ENCODE peak calls at places on chromosomes 5 and 9, in ten cellular contexts. One of them, this sample, is unnamed.

GRCh38 chr9:87088621-87089020 is 141.3 kb upstream of the GAS1 start:
- DNase-seq in AG09319: no peak
- DNase-seq in CD8-positive, alpha-beta memory T cell: no peak
- DNase-seq in globus pallidus: peak; percentile 57
- DNase-seq in T-helper 9 cell: no peak
- DNase-seq in T47D: no peak
- DNase-seq in stimulated activated CD4-positive, alpha-beta T cell treated with anti-CD3 and anti-CD28 coated beads, Interleukin-12 subunit alpha, Interleukin-12 subunit beta, amount 100 ng/mL, for 48 hours: no peak
- DNase-seq in CD4-positive, CD25-positive, alpha-beta regulatory T cell: no peak
- DNase-seq in KG1: no peak
- DNase-seq in heart right ventricle: no peak
- DNase-seq in this sample: no peak

GRCh38 chr9:98372077-98372812 is 116.8 kb upstream of the TBC1D2 start:
- DNase-seq in AG09319: no peak
- DNase-seq in CD8-positive, alpha-beta memory T cell: no peak
- DNase-seq in globus pallidus: peak; percentile 48
- DNase-seq in T-helper 9 cell: no peak
- DNase-seq in T47D: no peak
- DNase-seq in stimulated activated CD4-positive, alpha-beta T cell treated with anti-CD3 and anti-CD28 coated beads, Interleukin-12 subunit alpha, Interleukin-12 subunit beta, amount 100 ng/mL, for 48 hours: no peak
- DNase-seq in CD4-positive, CD25-positive, alpha-beta regulatory T cell: no peak
- DNase-seq in KG1: no peak
- DNase-seq in heart right ventricle: no peak
- DNase-seq in this sample: no peak

GRCh38 chr5:55345327-55345726 is 37.5 kb downstream of the MTREX start:
- DNase-seq in AG09319: no peak
- DNase-seq in CD8-positive, alpha-beta memory T cell: no peak
- DNase-seq in globus pallidus: no peak
- DNase-seq in T-helper 9 cell: no peak
- DNase-seq in T47D: no peak
- DNase-seq in stimulated activated CD4-positive, alpha-beta T cell treated with anti-CD3 and anti-CD28 coated beads, Interleukin-12 subunit alpha, Interleukin-12 subunit beta, amount 100 ng/mL, for 48 hours: no peak
- DNase-seq in CD4-positive, CD25-positive, alpha-beta regulatory T cell: no peak
- DNase-seq in KG1: no peak
- DNase-seq in heart right ventricle: no peak
- DNase-seq in this sample: no peak

GRCh38 chr5:15506146-15506545 is 6.2 kb downstream of the FBXL7 start:
- DNase-seq in AG09319: no peak
- DNase-seq in CD8-positive, alpha-beta memory T cell: no peak
- DNase-seq in globus pallidus: no peak
- DNase-seq in T-helper 9 cell: no peak
- DNase-seq in T47D: no peak
- DNase-seq in stimulated activated CD4-positive, alpha-beta T cell treated with anti-CD3 and anti-CD28 coated beads, Interleukin-12 subunit alpha, Interleukin-12 subunit beta, amount 100 ng/mL, for 48 hours: no peak
- DNase-seq in CD4-positive, CD25-positive, alpha-beta regulatory T cell: no peak
- DNase-seq in KG1: no peak
- DNase-seq in heart right ventricle: no peak
- DNase-seq in this sample: no peak

GRCh38 chr9:132547436-132547835 is 35.0 kb upstream of the BARHL1 start:
- DNase-seq in AG09319: no peak
- DNase-seq in CD8-positive, alpha-beta memory T cell: no peak
- DNase-seq in globus pallidus: no peak
- DNase-seq in T-helper 9 cell: no peak
- DNase-seq in T47D: no peak
- DNase-seq in stimulated activated CD4-positive, alpha-beta T cell treated with anti-CD3 and anti-CD28 coated beads, Interleukin-12 subunit alpha, Interleukin-12 subunit beta, amount 100 ng/mL, for 48 hours: no peak
- DNase-seq in CD4-positive, CD25-positive, alpha-beta regulatory T cell: no peak
- DNase-seq in KG1: no peak
- DNase-seq in heart right ventricle: no peak
- DNase-seq in this sample: no peak

GRCh38 chr5:180117378-180117725 is 45.8 kb upstream of the RNF130 start:
- DNase-seq in AG09319: no peak
- DNase-seq in CD8-positive, alpha-beta memory T cell: no peak
- DNase-seq in globus pallidus: no peak
- DNase-seq in T-helper 9 cell: no peak
- DNase-seq in T47D: no peak
- DNase-seq in stimulated activated CD4-positive, alpha-beta T cell treated with anti-CD3 and anti-CD28 coated beads, Interleukin-12 subunit alpha, Interleukin-12 subunit beta, amount 100 ng/mL, for 48 hours: no peak
- DNase-seq in CD4-positive, CD25-positive, alpha-beta regulatory T cell: no peak
- DNase-seq in KG1: no peak
- DNase-seq in heart right ventricle: no peak
- DNase-seq in this sample: no peak

GRCh38 chr5:125026900-125027731 is 280.7 kb upstream of the ZNF608 start:
- DNase-seq in AG09319: no peak
- DNase-seq in CD8-positive, alpha-beta memory T cell: no peak
- DNase-seq in globus pallidus: no peak
- DNase-seq in T-helper 9 cell: no peak
- DNase-seq in T47D: no peak
- DNase-seq in stimulated activated CD4-positive, alpha-beta T cell treated with anti-CD3 and anti-CD28 coated beads, Interleukin-12 subunit alpha, Interleukin-12 subunit beta, amount 100 ng/mL, for 48 hours: no peak
- DNase-seq in CD4-positive, CD25-positive, alpha-beta regulatory T cell: no peak
- DNase-seq in KG1: no peak
- DNase-seq in heart right ventricle: no peak
- DNase-seq in this sample: no peak

GRCh38 chr9:38004809-38005560 is 64.0 kb downstream of the SHB start:
- DNase-seq in AG09319: no peak
- DNase-seq in CD8-positive, alpha-beta memory T cell: no peak
- DNase-seq in globus pallidus: no peak
- DNase-seq in T-helper 9 cell: no peak
- DNase-seq in T47D: no peak
- DNase-seq in stimulated activated CD4-positive, alpha-beta T cell treated with anti-CD3 and anti-CD28 coated beads, Interleukin-12 subunit alpha, Interleukin-12 subunit beta, amount 100 ng/mL, for 48 hours: no peak
- DNase-seq in CD4-positive, CD25-positive, alpha-beta regulatory T cell: no peak
- DNase-seq in KG1: no peak
- DNase-seq in heart right ventricle: no peak
- DNase-seq in this sample: no peak

GRCh38 chr9:34554211-34555001 is 31.6 kb upstream of the ENHO start:
- DNase-seq in AG09319: no peak
- DNase-seq in CD8-positive, alpha-beta memory T cell: no peak
- DNase-seq in globus pallidus: no peak
- DNase-seq in T-helper 9 cell: no peak
- DNase-seq in T47D: no peak
- DNase-seq in stimulated activated CD4-positive, alpha-beta T cell treated with anti-CD3 and anti-CD28 coated beads, Interleukin-12 subunit alpha, Interleukin-12 subunit beta, amount 100 ng/mL, for 48 hours: no peak
- DNase-seq in CD4-positive, CD25-positive, alpha-beta regulatory T cell: no peak
- DNase-seq in KG1: no peak
- DNase-seq in heart right ventricle: no peak
- DNase-seq in this sample: no peak

GRCh38 chr5:144198386-144198785 is 27.7 kb downstream of the KCTD16 start:
- DNase-seq in AG09319: no peak
- DNase-seq in CD8-positive, alpha-beta memory T cell: no peak
- DNase-seq in globus pallidus: no peak
- DNase-seq in T-helper 9 cell: no peak
- DNase-seq in T47D: no peak
- DNase-seq in stimulated activated CD4-positive, alpha-beta T cell treated with anti-CD3 and anti-CD28 coated beads, Interleukin-12 subunit alpha, Interleukin-12 subunit beta, amount 100 ng/mL, for 48 hours: no peak
- DNase-seq in CD4-positive, CD25-positive, alpha-beta regulatory T cell: no peak
- DNase-seq in KG1: no peak
- DNase-seq in heart right ventricle: no peak
- DNase-seq in this sample: no peak

GRCh38 chr5:100772548-100772947 is 130.5 kb downstream of the ST8SIA4 start:
- DNase-seq in AG09319: no peak
- DNase-seq in CD8-positive, alpha-beta memory T cell: no peak
- DNase-seq in globus pallidus: no peak
- DNase-seq in T-helper 9 cell: no peak
- DNase-seq in T47D: no peak
- DNase-seq in stimulated activated CD4-positive, alpha-beta T cell treated with anti-CD3 and anti-CD28 coated beads, Interleukin-12 subunit alpha, Interleukin-12 subunit beta, amount 100 ng/mL, for 48 hours: no peak
- DNase-seq in CD4-positive, CD25-positive, alpha-beta regulatory T cell: no peak
- DNase-seq in KG1: no peak
- DNase-seq in heart right ventricle: no peak
- DNase-seq in this sample: no peak

GRCh38 chr5:152246401-152246800 is 158.7 kb downstream of the NMUR2 start:
- DNase-seq in AG09319: no peak
- DNase-seq in CD8-positive, alpha-beta memory T cell: no peak
- DNase-seq in globus pallidus: no peak
- DNase-seq in T-helper 9 cell: no peak
- DNase-seq in T47D: peak; percentile 37
- DNase-seq in stimulated activated CD4-positive, alpha-beta T cell treated with anti-CD3 and anti-CD28 coated beads, Interleukin-12 subunit alpha, Interleukin-12 subunit beta, amount 100 ng/mL, for 48 hours: no peak
- DNase-seq in CD4-positive, CD25-positive, alpha-beta regulatory T cell: peak; percentile 1
- DNase-seq in KG1: no peak
- DNase-seq in heart right ventricle: peak; percentile 14
- DNase-seq in this sample: no peak

GRCh38 chr5:76679231-76679630 is 36.7 kb upstream of the F2R start:
- DNase-seq in AG09319: no peak
- DNase-seq in CD8-positive, alpha-beta memory T cell: no peak
- DNase-seq in globus pallidus: no peak
- DNase-seq in T-helper 9 cell: no peak
- DNase-seq in T47D: no peak
- DNase-seq in stimulated activated CD4-positive, alpha-beta T cell treated with anti-CD3 and anti-CD28 coated beads, Interleukin-12 subunit alpha, Interleukin-12 subunit beta, amount 100 ng/mL, for 48 hours: no peak
- DNase-seq in CD4-positive, CD25-positive, alpha-beta regulatory T cell: no peak
- DNase-seq in KG1: no peak
- DNase-seq in heart right ventricle: no peak
- DNase-seq in this sample: no peak

GRCh38 chr5:103454774-103455173 is 107.8 kb downstream of the NUDT12 start:
- DNase-seq in AG09319: no peak
- DNase-seq in CD8-positive, alpha-beta memory T cell: no peak
- DNase-seq in globus pallidus: no peak
- DNase-seq in T-helper 9 cell: no peak
- DNase-seq in T47D: no peak
- DNase-seq in stimulated activated CD4-positive, alpha-beta T cell treated with anti-CD3 and anti-CD28 coated beads, Interleukin-12 subunit alpha, Interleukin-12 subunit beta, amount 100 ng/mL, for 48 hours: no peak
- DNase-seq in CD4-positive, CD25-positive, alpha-beta regulatory T cell: no peak
- DNase-seq in KG1: no peak
- DNase-seq in heart right ventricle: no peak
- DNase-seq in this sample: no peak

GRCh38 chr5:96260009-96260408 is 173.0 kb downstream of the PCSK1 start:
- DNase-seq in AG09319: no peak
- DNase-seq in CD8-positive, alpha-beta memory T cell: no peak
- DNase-seq in globus pallidus: no peak
- DNase-seq in T-helper 9 cell: no peak
- DNase-seq in T47D: no peak
- DNase-seq in stimulated activated CD4-positive, alpha-beta T cell treated with anti-CD3 and anti-CD28 coated beads, Interleukin-12 subunit alpha, Interleukin-12 subunit beta, amount 100 ng/mL, for 48 hours: no peak
- DNase-seq in CD4-positive, CD25-positive, alpha-beta regulatory T cell: no peak
- DNase-seq in KG1: no peak
- DNase-seq in heart right ventricle: no peak
- DNase-seq in this sample: no peak

GRCh38 chr5:10301266-10301665 is 6.4 kb downstream of the CMBL start:
- DNase-seq in AG09319: no peak
- DNase-seq in CD8-positive, alpha-beta memory T cell: no peak
- DNase-seq in globus pallidus: no peak
- DNase-seq in T-helper 9 cell: no peak
- DNase-seq in T47D: no peak
- DNase-seq in stimulated activated CD4-positive, alpha-beta T cell treated with anti-CD3 and anti-CD28 coated beads, Interleukin-12 subunit alpha, Interleukin-12 subunit beta, amount 100 ng/mL, for 48 hours: no peak
- DNase-seq in CD4-positive, CD25-positive, alpha-beta regulatory T cell: no peak
- DNase-seq in KG1: no peak
- DNase-seq in heart right ventricle: no peak
- DNase-seq in this sample: no peak

GRCh38 chr5:7802855-7803254 is 48.1 kb downstream of the CFAP90 start:
- DNase-seq in AG09319: no peak
- DNase-seq in CD8-positive, alpha-beta memory T cell: no peak
- DNase-seq in globus pallidus: no peak
- DNase-seq in T-helper 9 cell: no peak
- DNase-seq in T47D: no peak
- DNase-seq in stimulated activated CD4-positive, alpha-beta T cell treated with anti-CD3 and anti-CD28 coated beads, Interleukin-12 subunit alpha, Interleukin-12 subunit beta, amount 100 ng/mL, for 48 hours: no peak
- DNase-seq in CD4-positive, CD25-positive, alpha-beta regulatory T cell: no peak
- DNase-seq in KG1: no peak
- DNase-seq in heart right ventricle: no peak
- DNase-seq in this sample: no peak

GRCh38 chr5:152412129-152412528 is 7.0 kb upstream of the NMUR2 start:
- DNase-seq in AG09319: no peak
- DNase-seq in CD8-positive, alpha-beta memory T cell: no peak
- DNase-seq in globus pallidus: no peak
- DNase-seq in T-helper 9 cell: no peak
- DNase-seq in T47D: no peak
- DNase-seq in stimulated activated CD4-positive, alpha-beta T cell treated with anti-CD3 and anti-CD28 coated beads, Interleukin-12 subunit alpha, Interleukin-12 subunit beta, amount 100 ng/mL, for 48 hours: no peak
- DNase-seq in CD4-positive, CD25-positive, alpha-beta regulatory T cell: no peak
- DNase-seq in KG1: no peak
- DNase-seq in heart right ventricle: no peak
- DNase-seq in this sample: no peak

GRCh38 chr5:169707714-169708113 is 70.6 kb downstream of the DOCK2 start:
- DNase-seq in AG09319: no peak
- DNase-seq in CD8-positive, alpha-beta memory T cell: no peak
- DNase-seq in globus pallidus: no peak
- DNase-seq in T-helper 9 cell: no peak
- DNase-seq in T47D: no peak
- DNase-seq in stimulated activated CD4-positive, alpha-beta T cell treated with anti-CD3 and anti-CD28 coated beads, Interleukin-12 subunit alpha, Interleukin-12 subunit beta, amount 100 ng/mL, for 48 hours: no peak
- DNase-seq in CD4-positive, CD25-positive, alpha-beta regulatory T cell: no peak
- DNase-seq in KG1: no peak
- DNase-seq in heart right ventricle: no peak
- DNase-seq in this sample: no peak

GRCh38 chr9:16268037-16269010 is 602.1 kb downstream of the BNC2 start:
- DNase-seq in AG09319: no peak
- DNase-seq in CD8-positive, alpha-beta memory T cell: no peak
- DNase-seq in globus pallidus: no peak
- DNase-seq in T-helper 9 cell: no peak
- DNase-seq in T47D: no peak
- DNase-seq in stimulated activated CD4-positive, alpha-beta T cell treated with anti-CD3 and anti-CD28 coated beads, Interleukin-12 subunit alpha, Interleukin-12 subunit beta, amount 100 ng/mL, for 48 hours: no peak
- DNase-seq in CD4-positive, CD25-positive, alpha-beta regulatory T cell: no peak
- DNase-seq in KG1: no peak
- DNase-seq in heart right ventricle: no peak
- DNase-seq in this sample: no peak

GRCh38 chr9:127809562-127810377 is 7.1 kb downstream of the FPGS start:
- DNase-seq in AG09319: no peak
- DNase-seq in CD8-positive, alpha-beta memory T cell: no peak
- DNase-seq in globus pallidus: no peak
- DNase-seq in T-helper 9 cell: peak; percentile 25
- DNase-seq in T47D: peak; percentile 72
- DNase-seq in stimulated activated CD4-positive, alpha-beta T cell treated with anti-CD3 and anti-CD28 coated beads, Interleukin-12 subunit alpha, Interleukin-12 subunit beta, amount 100 ng/mL, for 48 hours: no peak
- DNase-seq in CD4-positive, CD25-positive, alpha-beta regulatory T cell: no peak
- DNase-seq in KG1: no peak
- DNase-seq in heart right ventricle: peak; percentile 50
- DNase-seq in this sample: no peak

GRCh38 chr5:8997542-8998070 is 548.3 kb downstream of the SEMA5A start:
- DNase-seq in AG09319: no peak
- DNase-seq in CD8-positive, alpha-beta memory T cell: no peak
- DNase-seq in globus pallidus: no peak
- DNase-seq in T-helper 9 cell: no peak
- DNase-seq in T47D: no peak
- DNase-seq in stimulated activated CD4-positive, alpha-beta T cell treated with anti-CD3 and anti-CD28 coated beads, Interleukin-12 subunit alpha, Interleukin-12 subunit beta, amount 100 ng/mL, for 48 hours: no peak
- DNase-seq in CD4-positive, CD25-positive, alpha-beta regulatory T cell: no peak
- DNase-seq in KG1: no peak
- DNase-seq in heart right ventricle: no peak
- DNase-seq in this sample: no peak

GRCh38 chr9:38249587-38250210 is 142.8 kb upstream of the ALDH1B1 start:
- DNase-seq in AG09319: no peak
- DNase-seq in CD8-positive, alpha-beta memory T cell: no peak
- DNase-seq in globus pallidus: no peak
- DNase-seq in T-helper 9 cell: no peak
- DNase-seq in T47D: no peak
- DNase-seq in stimulated activated CD4-positive, alpha-beta T cell treated with anti-CD3 and anti-CD28 coated beads, Interleukin-12 subunit alpha, Interleukin-12 subunit beta, amount 100 ng/mL, for 48 hours: no peak
- DNase-seq in CD4-positive, CD25-positive, alpha-beta regulatory T cell: no peak
- DNase-seq in KG1: no peak
- DNase-seq in heart right ventricle: no peak
- DNase-seq in this sample: no peak

GRCh38 chr9:38423939-38424843 is at the start of gene IGFBPL1:
- DNase-seq in AG09319: no peak
- DNase-seq in CD8-positive, alpha-beta memory T cell: no peak
- DNase-seq in globus pallidus: no peak
- DNase-seq in T-helper 9 cell: no peak
- DNase-seq in T47D: peak; percentile 78
- DNase-seq in stimulated activated CD4-positive, alpha-beta T cell treated with anti-CD3 and anti-CD28 coated beads, Interleukin-12 subunit alpha, Interleukin-12 subunit beta, amount 100 ng/mL, for 48 hours: no peak
- DNase-seq in CD4-positive, CD25-positive, alpha-beta regulatory T cell: peak; percentile 10
- DNase-seq in KG1: no peak
- DNase-seq in heart right ventricle: no peak
- DNase-seq in this sample: no peak

GRCh38 chr5:54062958-54063357 is 247.4 kb downstream of the ARL15 start:
- DNase-seq in AG09319: no peak
- DNase-seq in CD8-positive, alpha-beta memory T cell: no peak
- DNase-seq in globus pallidus: no peak
- DNase-seq in T-helper 9 cell: no peak
- DNase-seq in T47D: no peak
- DNase-seq in stimulated activated CD4-positive, alpha-beta T cell treated with anti-CD3 and anti-CD28 coated beads, Interleukin-12 subunit alpha, Interleukin-12 subunit beta, amount 100 ng/mL, for 48 hours: no peak
- DNase-seq in CD4-positive, CD25-positive, alpha-beta regulatory T cell: no peak
- DNase-seq in KG1: no peak
- DNase-seq in heart right ventricle: no peak
- DNase-seq in this sample: no peak

GRCh38 chr9:68495287-68495686 is 45.4 kb downstream of the TMEM252 start:
- DNase-seq in AG09319: no peak
- DNase-seq in CD8-positive, alpha-beta memory T cell: no peak
- DNase-seq in globus pallidus: no peak
- DNase-seq in T-helper 9 cell: no peak
- DNase-seq in T47D: no peak
- DNase-seq in stimulated activated CD4-positive, alpha-beta T cell treated with anti-CD3 and anti-CD28 coated beads, Interleukin-12 subunit alpha, Interleukin-12 subunit beta, amount 100 ng/mL, for 48 hours: no peak
- DNase-seq in CD4-positive, CD25-positive, alpha-beta regulatory T cell: no peak
- DNase-seq in KG1: no peak
- DNase-seq in heart right ventricle: no peak
- DNase-seq in this sample: no peak

GRCh38 chr5:131328536-131329186 is 64.8 kb downstream of the CDC42SE2 start:
- DNase-seq in AG09319: no peak
- DNase-seq in CD8-positive, alpha-beta memory T cell: no peak
- DNase-seq in globus pallidus: no peak
- DNase-seq in T-helper 9 cell: no peak
- DNase-seq in T47D: no peak
- DNase-seq in stimulated activated CD4-positive, alpha-beta T cell treated with anti-CD3 and anti-CD28 coated beads, Interleukin-12 subunit alpha, Interleukin-12 subunit beta, amount 100 ng/mL, for 48 hours: no peak
- DNase-seq in CD4-positive, CD25-positive, alpha-beta regulatory T cell: no peak
- DNase-seq in KG1: no peak
- DNase-seq in heart right ventricle: no peak
- DNase-seq in this sample: no peak

GRCh38 chr5:10543585-10544040 is 20.3 kb upstream of the ANKRD33B start:
- DNase-seq in AG09319: no peak
- DNase-seq in CD8-positive, alpha-beta memory T cell: no peak
- DNase-seq in globus pallidus: no peak
- DNase-seq in T-helper 9 cell: no peak
- DNase-seq in T47D: no peak
- DNase-seq in stimulated activated CD4-positive, alpha-beta T cell treated with anti-CD3 and anti-CD28 coated beads, Interleukin-12 subunit alpha, Interleukin-12 subunit beta, amount 100 ng/mL, for 48 hours: no peak
- DNase-seq in CD4-positive, CD25-positive, alpha-beta regulatory T cell: no peak
- DNase-seq in KG1: no peak
- DNase-seq in heart right ventricle: no peak
- DNase-seq in this sample: no peak

This sample was measured in naive B cell.